ENCODE peak calls at places on chromosomes 11 and 22, in four cellular contexts. U is K562, X is HepG2, M is GM12878. Y is an unnamed sample.

GRCh38 chr22:44583076-44583760 is 85.2 kb upstream of the RTL6 start:
- DNase-seq in U (no peak), X (no peak), M (no peak), Y (no peak)

GRCh38 chr11:82701847-82702520 is 31.7 kb downstream of the FAM181B start:
- DNase-seq in U (peak), X (peak), M (no peak), Y (peak)

GRCh38 chr11:35516361-35516760 is 9.1 kb downstream of the PAMR1 start:
- DNase-seq in U (no peak), X (no peak), M (no peak), Y (no peak)

GRCh38 chr22:24310969-24311368 is 40.3 kb downstream of the SPECC1L start:
- DNase-seq in U (no peak), X (no peak), M (no peak), Y (no peak)

GRCh38 chr22:38607680-38608079 is 37.7 kb upstream of the DMC1 start:
- DNase-seq in U (no peak), X (peak), M (no peak), Y (no peak)

GRCh38 chr22:38614331-38615122 is 41.7 kb downstream of the FAM227A start:
- DNase-seq in U (no peak), X (peak), M (no peak), Y (no peak)

GRCh38 chr11:123454796-123455195 is 24.7 kb downstream of the GRAMD1B start:
- DNase-seq in U (no peak), X (no peak), M (no peak), Y (no peak)

GRCh38 chr11:126485021-126485781 is 129.7 kb downstream of the ST3GAL4 start:
- DNase-seq in U (no peak), X (no peak), M (no peak), Y (no peak)

GRCh38 chr11:100472727-100473389 is 214.2 kb upstream of the ARHGAP42 start:
- DNase-seq in U (no peak), X (no peak), M (no peak), Y (no peak)

GRCh38 chr11:124946735-124947141 is 7.3 kb upstream of the CCDC15 start:
- DNase-seq in U (no peak), X (no peak), M (no peak), Y (no peak)

GRCh38 chr11:2991477-2992233 is 474 bp downstream of the NAP1L4 start:
- DNase-seq in U (peak), X (peak), M (no peak), Y (no peak)

GRCh38 chr11:95739526-95739925 is 50.1 kb downstream of the FAM76B start:
- DNase-seq in U (no peak), X (no peak), M (no peak), Y (no peak)

GRCh38 chr11:107566569-107566968 is 1.0 kb upstream of the ALKBH8 start:
- DNase-seq in U (peak), X (no peak), M (no peak), Y (no peak)

GRCh38 chr11:119641991-119642745 is 86.8 kb downstream of the NECTIN1 start:
- DNase-seq in U (peak), X (peak), M (no peak), Y (no peak)

GRCh38 chr22:19629331-19629719 is 85.0 kb upstream of the SEPTIN5 start:
- DNase-seq in U (no peak), X (no peak), M (no peak), Y (no peak)

GRCh38 chr11:35364101-35364780 is 55.1 kb downstream of the SLC1A2 start:
- DNase-seq in U (no peak), X (no peak), M (no peak), Y (no peak)

GRCh38 chr11:75311858-75312288 is 39.6 kb downstream of the ARRB1 start:
- DNase-seq in U (no peak), X (no peak), M (no peak), Y (no peak)
- TF ChIP-seq SRF in U (no peak), X (no peak), M (no peak), Y (no peak)

GRCh38 chr11:33654594-33654993 is 46.0 kb downstream of the C11orf91 start:
- DNase-seq in U (no peak), X (no peak), M (no peak), Y (no peak)
- TF ChIP-seq CBX5 in U (no peak), X (no peak), M (no peak), Y (no peak)

GRCh38 chr11:20110908-20111669 is 49.2 kb downstream of the DBX1 start:
- DNase-seq in U (peak), X (peak), M (peak), Y (peak)
- TF ChIP-seq SRF in U (no peak), X (no peak), M (no peak), Y (no peak)

GRCh38 chr11:114066046-114066648 is 6.6 kb downstream of the ZBTB16 start:
- DNase-seq in U (no peak), X (no peak), M (no peak), Y (no peak)

GRCh38 chr11:114065094-114065493 is 5.6 kb downstream of the ZBTB16 start:
- DNase-seq in U (no peak), X (no peak), M (no peak), Y (no peak)

GRCh38 chr11:114063829-114064201 is 4.3 kb downstream of the ZBTB16 start:
- DNase-seq in U (no peak), X (no peak), M (no peak), Y (no peak)

GRCh38 chr11:114063149-114063828 is 3.8 kb downstream of the ZBTB16 start:
- DNase-seq in U (no peak), X (no peak), M (no peak), Y (no peak)

DNA sequence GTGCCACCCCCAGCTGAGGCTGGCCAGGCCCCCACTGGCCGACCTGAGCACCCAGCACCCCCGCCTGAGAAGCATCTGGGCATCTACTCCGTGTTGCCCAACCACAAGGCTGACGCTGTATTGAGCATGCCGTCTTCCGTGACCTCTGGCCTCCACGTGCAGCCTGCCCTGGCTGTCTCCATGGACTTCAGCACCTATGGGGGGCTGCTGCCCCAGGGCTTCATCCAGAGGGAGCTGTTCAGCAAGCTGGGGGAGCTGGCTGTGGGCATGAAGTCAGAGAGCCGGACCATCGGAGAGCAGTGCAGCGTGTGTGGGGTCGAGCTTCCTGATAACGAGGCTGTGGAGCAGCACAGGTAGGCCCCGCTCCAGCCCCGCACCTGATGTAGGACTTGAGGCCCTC is 4.7 kb downstream of the ZBTB16 start:
- DNase-seq in U (no peak), X (no peak), M (no peak), Y (no peak)
- TF ChIP-seq CBX5 in U (no peak), X (no peak), M (no peak), Y (no peak)

DNA sequence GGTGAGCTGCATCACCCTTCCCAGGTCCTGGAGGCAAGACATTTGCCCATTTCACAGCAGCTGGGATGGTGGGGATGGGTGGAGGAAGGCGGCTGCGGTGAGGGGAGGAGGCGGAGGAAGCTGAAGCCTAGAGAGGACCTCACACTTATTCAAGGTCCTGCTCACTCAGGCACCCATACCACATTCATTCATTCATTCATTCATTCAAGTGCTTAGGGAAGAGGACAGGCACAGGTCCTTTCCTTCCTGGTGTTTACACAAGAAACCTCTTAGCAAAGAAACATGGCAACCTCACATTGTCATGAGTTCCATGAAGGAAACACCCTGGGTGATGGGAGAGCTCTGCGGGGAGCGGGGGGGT is 301 bp upstream of the KCNK7 start:
- DNase-seq in U (no peak), X (no peak), M (no peak), Y (no peak)
- TF ChIP-seq SRF in U (no peak), X (no peak), M (no peak), Y (no peak)

GRCh38 chr11:69062169-69062855 is 13.6 kb downstream of the TPCN2 start:
- DNase-seq in U (no peak), X (no peak), M (no peak), Y (no peak)

GRCh38 chr11:69060806-69061712 is 12.3 kb downstream of the TPCN2 start:
- DNase-seq in U (no peak), X (no peak), M (no peak), Y (no peak)

GRCh38 chr11:69062873-69063665 is 14.3 kb downstream of the TPCN2 start:
- DNase-seq in U (no peak), X (no peak), M (no peak), Y (no peak)

GRCh38 chr11:69060005-69060404 is 11.3 kb downstream of the TPCN2 start:
- DNase-seq in U (no peak), X (no peak), M (no peak), Y (no peak)

DNA sequence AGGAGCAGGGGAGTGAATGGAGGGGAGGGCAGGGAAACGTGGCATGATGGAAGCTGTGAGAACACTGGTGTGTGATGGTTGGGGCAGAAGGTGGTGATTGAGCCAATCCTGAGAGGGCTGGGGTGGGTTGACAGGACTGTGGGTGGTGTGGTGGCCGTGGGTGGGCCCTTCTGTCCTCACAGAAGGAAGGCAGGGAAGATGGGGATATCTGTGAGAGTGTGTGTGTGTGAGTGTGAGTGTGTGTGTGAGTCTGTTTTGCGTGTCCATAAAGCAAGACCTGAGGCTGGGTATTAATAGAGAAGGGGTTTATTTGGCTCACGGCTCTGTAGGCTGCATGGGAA is 13.0 kb downstream of the TPCN2 start:
- DNase-seq in U (no peak), X (no peak), M (no peak), Y (no peak)
- TF ChIP-seq CBX5 in U (no peak), X (no peak), M (no peak), Y (no peak)

Y was measured in H1.